ENCODE peak calls at places on chromosome 13, in four cellular contexts. B, P, M and I are unnamed samples.
A peak's percentile ranks its signal among the peaks of the same experiment; 100 is the strongest.

GRCh38 chr13:113658836-113659235 is 838 bp upstream of the ATP4B start:
- DNase-seq in B (no peak), P (no peak), M (no peak), I (no peak)

GRCh38 chr13:87128006-87128405 is 543.2 kb upstream of the SLITRK5 start:
- DNase-seq in B (no peak), P (peak; percentile 22), M (no peak), I (no peak)

GRCh38 chr13:112871742-112872141 is 97.3 kb upstream of the MCF2L start:
- DNase-seq in B (no peak), P (no peak), M (no peak), I (no peak)

GRCh38 chr13:31035162-31035951 is 102.9 kb downstream of the TEX26 start:
- DNase-seq in B (no peak), P (no peak), M (peak; percentile 40), I (no peak)

GRCh38 chr13:76512676-76513277 is 373.4 kb downstream of the KCTD12 start:
- DNase-seq in B (no peak), P (no peak), M (no peak), I (no peak)

GRCh38 chr13:44470623-44471562 is 97.3 kb downstream of the SERP2 start:
- DNase-seq in B (no peak), P (peak; percentile 11), M (no peak), I (no peak)

GRCh38 chr13:27797228-27797624 is 4.9 kb downstream of the GSX1 start:
- DNase-seq in B (no peak), P (no peak), M (no peak), I (no peak)

GRCh38 chr13:45674908-45675307 is 27.2 kb upstream of the CBY2 start:
- DNase-seq in B (no peak), P (no peak), M (no peak), I (no peak)

GRCh38 chr13:50521750-50522149 is 321.7 kb downstream of the DLEU7 start:
- DNase-seq in B (no peak), P (no peak), M (peak; percentile 53), I (no peak)

GRCh38 chr13:43374621-43375020 is 351.2 kb downstream of the DNAJC15 start:
- DNase-seq in B (no peak), P (no peak), M (no peak), I (no peak)

GRCh38 chr13:25478186-25478585 is 106.4 kb downstream of the ATP8A2 start:
- DNase-seq in B (no peak), P (no peak), M (no peak), I (no peak)

GRCh38 chr13:20567881-20568528 is 1.0 kb downstream of the IFT88 start:
- DNase-seq in B (no peak), P (no peak), M (no peak), I (no peak)

GRCh38 chr13:51689597-51689996 is 105.3 kb downstream of the WDFY2 start:
- DNase-seq in B (no peak), P (peak; percentile 41), M (no peak), I (no peak)

GRCh38 chr13:30396434-30397075 is 25.7 kb upstream of the UBE2L5 start:
- DNase-seq in B (no peak), P (no peak), M (no peak), I (no peak)

GRCh38 chr13:23817136-23817535 is 72.1 kb downstream of the MIPEP start:
- DNase-seq in B (no peak), P (no peak), M (no peak), I (no peak)

GRCh38 chr13:100707818-100708740 is 33.5 kb upstream of the TMTC4 start:
- DNase-seq in B (no peak), P (no peak), M (no peak), I (no peak)

GRCh38 chr13:26198116-26198515 is 24.0 kb downstream of the RNF6 start:
- DNase-seq in B (no peak), P (no peak), M (no peak), I (no peak)

GRCh38 chr13:48403151-48403631 is 9.7 kb downstream of the LPAR6 start:
- DNase-seq in B (no peak), P (no peak), M (no peak), I (no peak)

GRCh38 chr13:97933736-97934135 is 19.7 kb upstream of the IPO5 start:
- DNase-seq in B (no peak), P (no peak), M (no peak), I (no peak)

GRCh38 chr13:38381840-38382239 is 32.2 kb downstream of the UFM1 start:
- DNase-seq in B (no peak), P (no peak), M (no peak), I (no peak)

GRCh38 chr13:112651306-112651705 is 38.5 kb upstream of the ATP11A start:
- DNase-seq in B (no peak), P (no peak), M (no peak), I (no peak)

GRCh38 chr13:110911880-110912279 is 3.0 kb downstream of the ANKRD10 start:
- DNase-seq in B (no peak), P (no peak), M (no peak), I (no peak)

GRCh38 chr13:95564948-95565347 is 12.4 kb downstream of the CLDN10 start:
- DNase-seq in B (no peak), P (no peak), M (no peak), I (no peak)

GRCh38 chr13:104253063-104253680 is 1187.0 kb upstream of the SLC10A2 start:
- DNase-seq in B (no peak), P (no peak), M (no peak), I (no peak)

GRCh38 chr13:42899266-42899665 is 92.8 kb downstream of the EPSTI1 start:
- DNase-seq in B (no peak), P (no peak), M (no peak), I (no peak)

GRCh38 chr13:46235259-46235658 is 23.5 kb downstream of the LRRC63 start:
- DNase-seq in B (no peak), P (no peak), M (no peak), I (no peak)

GRCh38 chr13:71751074-71751473 is 115.9 kb downstream of the DACH1 start:
- DNase-seq in B (no peak), P (no peak), M (no peak), I (no peak)

GRCh38 chr13:77918391-77919261 is at the start of gene EDNRB:
- DNase-seq in B (no peak), P (peak; percentile 49), M (peak; percentile 19), I (peak; percentile 43)

GRCh38 chr13:26623125-26623524 is 65.6 kb downstream of the WASF3 start:
- DNase-seq in B (no peak), P (no peak), M (no peak), I (no peak)

GRCh38 chr13:108407495-108407894 is 138.0 kb downstream of the TNFSF13B start:
- DNase-seq in B (no peak), P (no peak), M (no peak), I (no peak)

GRCh38 chr13:109698779-109699178 is 87.6 kb downstream of the IRS2 start:
- DNase-seq in B (no peak), P (no peak), M (no peak), I (no peak)

GRCh38 chr13:25178070-25178469 is 6.0 kb upstream of the AMER2 start:
- DNase-seq in B (no peak), P (peak; percentile 34), M (no peak), I (no peak)

GRCh38 chr13:65744761-65745160 is 1485.4 kb downstream of the PCDH9 start:
- DNase-seq in B (no peak), P (no peak), M (no peak), I (no peak)

GRCh38 chr13:44575035-44575434 is 1.1 kb downstream of the TSC22D1 start:
- DNase-seq in B (no peak), P (no peak), M (no peak), I (no peak)

GRCh38 chr13:44329909-44330545 is 43.6 kb upstream of the SERP2 start:
- DNase-seq in B (no peak), P (no peak), M (no peak), I (no peak)

GRCh38 chr13:100459747-100460146 is 128.8 kb downstream of the GGACT start:
- DNase-seq in B (no peak), P (no peak), M (no peak), I (no peak)

GRCh38 chr13:46114599-46114998 is 9.8 kb upstream of the CPB2 start:
- DNase-seq in B (no peak), P (no peak), M (no peak), I (no peak)

GRCh38 chr13:85693889-85694511 is 105.2 kb downstream of the SLITRK6 start:
- DNase-seq in B (no peak), P (no peak), M (no peak), I (no peak)

GRCh38 chr13:113998781-113999617 is 25.1 kb upstream of the C13orf46 start:
- DNase-seq in B (no peak), P (no peak), M (no peak), I (no peak)